ENCODE peak calls at places on chromosomes 4 and X, in nine cellular contexts. K is SK-N-SH; T is caudate nucleus; W is body of pancreas; H is neural progenitor cell; P is ovary; F is heart right ventricle; Z is CD4-positive, alpha-beta T cell; G is tibial artery. D is an unnamed sample.
A peak's percentile ranks its signal among the peaks of the same experiment; 100 is the strongest.

GRCh38 chr4:118821590-118822293 is 14.2 kb downstream of the SEC24D start:
- DNase-seq in P (no peak), W (no peak), F (no peak), G (no peak), H (no peak), K (no peak), Z (no peak), T (no peak), D (no peak)

GRCh38 chrX:95764972-95765451 is 919.6 kb upstream of the DIAPH2 start:
- DNase-seq in G (no peak), H (peak; percentile 76), F (peak; percentile 2), K (peak; percentile 14), W (peak; percentile 13), T (no peak), P (no peak), Z (no peak), D (no peak)

GRCh38 chrX:50100188-50100587 is 100.6 kb downstream of the AKAP4 start:
- DNase-seq in F (no peak), P (no peak), T (no peak), G (no peak), H (peak; percentile 23), K (peak; percentile 35), W (no peak), Z (no peak), D (no peak)

GRCh38 chr4:86564795-86565194 is 29.3 kb upstream of the PTPN13 start:
- DNase-seq in W (no peak), F (no peak), P (no peak), G (no peak), K (no peak), H (no peak), T (no peak), Z (no peak), D (no peak)

GRCh38 chr4:139552506-139552905 is 3.5 kb downstream of the SETD7 start:
- DNase-seq in P (no peak), F (no peak), Z (no peak), T (no peak), K (no peak), H (no peak), W (no peak), G (no peak), D (no peak)

GRCh38 chrX:24100713-24101112 is 46.0 kb downstream of the EIF2S3 start:
- DNase-seq in G (no peak), K (no peak), Z (no peak), T (no peak), P (no peak), H (no peak), W (no peak), F (no peak), D (no peak)

GRCh38 chr4:153513596-153513995 is 47.4 kb downstream of the TMEM131L start:
- DNase-seq in H (no peak), F (no peak), P (no peak), W (no peak), G (no peak), T (no peak), Z (no peak), K (no peak), D (no peak)

GRCh38 chr4:1047106-1047975 is 35.9 kb downstream of the FGFRL1 start:
- DNase-seq in G (peak; percentile 76), F (no peak), T (no peak), K (no peak), Z (no peak), H (peak; percentile 1), P (peak; percentile 56), W (peak; percentile 51), D (no peak)

GRCh38 chrX:19888419-19888879 is 1.0 kb upstream of the SH3KBP1 start:
- DNase-seq in Z (peak; percentile 19), P (no peak), W (peak; percentile 45), G (no peak), F (peak; percentile 35), T (no peak), K (peak; percentile 70), H (peak; percentile 64), D (peak; percentile 36)

GRCh38 chr4:14906805-14907204 is 95.5 kb upstream of the CPEB2 start:
- DNase-seq in G (no peak), T (no peak), F (no peak), Z (no peak), W (no peak), K (no peak), P (no peak), H (no peak), D (no peak)

GRCh38 chr4:108714880-108715279 is 48.0 kb downstream of the ETNPPL start:
- DNase-seq in H (no peak), W (no peak), G (no peak), F (no peak), K (no peak), P (no peak), Z (no peak), T (no peak), D (no peak)

GRCh38 chr4:115844180-115844579 is 730.8 kb upstream of the NDST4 start:
- DNase-seq in K (no peak), P (no peak), W (no peak), F (no peak), H (no peak), G (no peak), Z (no peak), T (no peak), D (no peak)

GRCh38 chr4:159077702-159078495 is 25.0 kb upstream of the RAPGEF2 start:
- DNase-seq in Z (no peak), T (no peak), F (no peak), K (no peak), G (no peak), P (no peak), W (no peak), H (no peak), D (no peak)

GRCh38 chr4:23305026-23305425 is 584.8 kb downstream of the PPARGC1A start:
- DNase-seq in T (no peak), F (no peak), H (no peak), G (no peak), W (no peak), Z (no peak), K (no peak), P (no peak), D (no peak)

GRCh38 chr4:2292679-2293108 is 30.8 kb upstream of the MXD4 start:
- DNase-seq in W (no peak), H (no peak), F (no peak), Z (no peak), P (no peak), G (peak; percentile 31), T (no peak), K (peak; percentile 88), D (peak; percentile 43)

GRCh38 chrX:150017868-150018267 is 79.6 kb upstream of the EOLA2 start:
- DNase-seq in K (no peak), T (no peak), P (no peak), G (no peak), H (no peak), Z (no peak), W (no peak), F (no peak), D (no peak)

DNA sequence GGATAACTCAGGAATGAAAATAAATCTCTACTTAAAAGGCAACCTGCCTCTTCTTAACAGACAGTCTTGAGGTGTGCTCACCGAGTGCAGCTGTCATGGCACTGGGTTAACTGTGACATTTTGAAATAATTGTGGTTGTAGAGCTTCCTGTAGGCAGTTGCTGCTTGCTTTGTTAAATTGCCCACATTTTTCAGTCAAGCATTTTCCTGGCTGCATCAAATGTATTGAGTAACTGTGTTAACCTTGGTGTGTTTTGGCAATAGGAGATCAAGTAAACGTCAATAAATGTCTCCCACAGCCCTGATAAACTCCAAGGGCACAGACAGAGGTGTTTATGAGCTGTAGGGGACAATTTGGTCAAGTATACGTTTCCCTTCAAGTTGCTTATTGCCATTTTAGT is 527.3 kb downstream of the C4orf33 start:
- DNase-seq in T (no peak), F (no peak), Z (no peak), P (no peak), W (peak; percentile 44), K (no peak), H (no peak), G (no peak), D (no peak)
- H3K27ac ChIP-seq in T (no peak overlapping the region), F (no peak overlapping the region), Z (no peak overlapping the region), P (no peak overlapping the region), W (no peak overlapping the region), K (no peak overlapping the region), H (no peak overlapping the region), G (no peak overlapping the region), D (no peak overlapping the region)

DNA sequence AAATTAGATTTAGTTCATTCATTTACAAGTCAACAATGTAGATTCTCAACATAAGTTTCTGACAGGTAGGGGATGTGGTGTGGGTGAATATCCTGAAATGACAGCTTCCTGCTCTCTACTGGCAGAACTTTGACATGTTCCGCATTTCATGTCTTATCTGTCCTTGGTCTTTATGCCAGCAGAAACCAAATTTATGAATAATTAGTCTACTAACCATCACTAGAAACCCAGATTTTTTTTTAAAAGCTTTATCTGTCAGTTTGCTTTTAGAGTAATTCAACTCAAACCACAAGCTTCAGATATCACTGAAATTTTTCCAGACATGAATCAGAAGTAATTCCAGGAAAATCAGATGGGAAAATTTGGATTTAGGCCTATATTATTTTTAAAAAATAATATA is 17.9 kb downstream of the COQ2 start:
- DNase-seq in H (no peak), Z (no peak), T (no peak), K (no peak), G (no peak), P (no peak), W (no peak), F (no peak), D (no peak)
- H3K27ac ChIP-seq in H (no peak overlapping the region), Z (no peak overlapping the region), T (no peak overlapping the region), K (no peak overlapping the region), G (no peak overlapping the region), P (no peak overlapping the region), W (no peak overlapping the region), F (no peak overlapping the region), D (no peak overlapping the region)

DNA sequence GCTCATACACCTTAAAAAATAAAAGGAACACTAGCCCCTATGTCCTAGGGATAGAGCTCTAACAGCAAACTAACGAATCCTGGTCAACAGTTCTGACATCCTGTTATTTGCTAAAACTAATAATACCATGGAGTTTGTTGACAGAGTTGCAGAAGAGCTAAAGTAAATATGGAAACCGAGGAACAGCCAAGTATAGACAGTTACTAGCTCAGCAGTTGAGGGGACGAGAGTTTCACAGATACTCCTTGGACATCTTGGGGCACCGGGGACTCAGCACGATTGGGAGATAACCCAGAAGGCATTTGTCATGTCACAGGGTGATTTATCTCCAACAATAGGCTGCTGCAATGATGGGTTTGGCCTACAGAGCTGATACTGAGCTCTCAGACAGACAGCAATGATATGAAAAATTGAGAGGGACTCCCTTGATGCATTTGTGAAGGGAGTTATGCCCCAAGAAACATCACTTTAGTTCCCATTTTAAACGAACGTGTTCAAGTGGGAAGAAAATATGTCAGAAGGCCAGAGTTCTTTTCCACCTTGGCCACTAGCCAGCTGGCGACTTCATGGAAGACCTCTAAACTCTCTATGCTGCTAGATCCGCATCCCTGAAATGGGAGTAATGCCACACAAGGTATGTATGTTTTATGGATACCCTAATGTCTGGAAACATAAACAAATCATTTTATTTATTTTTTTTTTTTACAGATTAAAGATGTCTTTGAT is 48.6 kb downstream of the TSC22D3 start:
- DNase-seq in F (no peak), T (no peak), P (peak; percentile 51), H (no peak), G (no peak), W (no peak), Z (no peak), K (no peak), D (no peak)
- H3K27ac ChIP-seq in F (peak overlapping the region; percentile 19), T (no peak overlapping the region), P (no peak overlapping the region), H (no peak overlapping the region), G (peak overlapping the region; percentile 37), W (no peak overlapping the region), Z (no peak overlapping the region), K (no peak overlapping the region), D (no peak overlapping the region)

DNA sequence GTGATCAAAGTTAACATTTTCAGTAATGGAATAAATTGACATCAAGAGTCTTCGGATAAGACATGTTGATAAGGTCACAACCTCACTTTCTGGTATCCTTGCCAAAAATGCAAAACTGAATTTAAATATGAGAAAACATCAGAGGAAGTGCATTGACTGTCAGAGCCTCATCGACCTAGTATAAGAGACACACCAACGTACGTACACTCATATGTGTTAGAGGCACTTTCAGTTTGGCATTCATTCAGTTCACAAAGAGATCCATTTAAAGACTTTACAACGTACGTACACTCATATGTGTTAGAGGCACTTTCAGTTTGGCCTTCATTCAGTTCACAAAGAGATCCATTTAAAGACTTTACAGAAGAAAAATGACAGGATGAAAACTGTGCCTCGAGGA is 280.3 kb downstream of the INPP4B start:
- DNase-seq in H (no peak), P (no peak), F (no peak), T (no peak), G (no peak), K (no peak), W (no peak), Z (no peak), D (no peak)
- H3K27ac ChIP-seq in H (no peak overlapping the region), P (no peak overlapping the region), F (no peak overlapping the region), T (no peak overlapping the region), G (no peak overlapping the region), K (no peak overlapping the region), W (peak overlapping the region; percentile 87), Z (peak overlapping the region; percentile 72), D (no peak overlapping the region)

D was measured in AG04450.